ENCODE peak calls at places on chromosomes 12 and 14, in five cellular contexts. Z, B, P, Y and H are unnamed samples.

GRCh38 chr12:123960029-123960428 is 12.6 kb downstream of the CCDC92 start:
- DNase-seq in Y (no peak), B (no peak), P (no peak), Z (no peak), H (no peak)

GRCh38 chr12:122880668-122881067 is 15.3 kb downstream of the VPS37B start:
- DNase-seq in B (peak), P (peak), Y (peak), Z (peak), H (peak)

GRCh38 chr14:55451398-55451797 is 11.0 kb upstream of the TBPL2 start:
- DNase-seq in Z (no peak), Y (peak), B (no peak), P (no peak), H (no peak)

GRCh38 chr12:116879509-116880212 is 1.6 kb downstream of the HRK start:
- DNase-seq in B (no peak), Z (peak), Y (no peak), P (no peak), H (no peak)

GRCh38 chr14:53963491-53964227 is 7.0 kb upstream of the BMP4 start:
- DNase-seq in P (peak), Z (no peak), B (peak), Y (no peak), H (no peak)

GRCh38 chr12:116780942-116781341 is 42.8 kb downstream of the RNFT2 start:
- DNase-seq in Y (no peak), P (no peak), Z (no peak), B (no peak), H (no peak)

GRCh38 chr14:69044965-69045555 is 66.0 kb upstream of the ACTN1 start:
- DNase-seq in P (peak), B (no peak), Z (no peak), Y (peak), H (peak)

GRCh38 chr14:69880851-69881250 is 1.6 kb downstream of the SMOC1 start:
- DNase-seq in B (no peak), Y (no peak), P (no peak), Z (no peak), H (no peak)

GRCh38 chr14:73680821-73681220 is 33.4 kb downstream of the PNMA1 start:
- DNase-seq in B (no peak), P (no peak), Y (no peak), Z (no peak), H (no peak)

GRCh38 chr14:75232597-75232996 is 46.0 kb upstream of the FOS start:
- DNase-seq in Y (no peak), Z (peak), P (no peak), B (peak), H (no peak)

GRCh38 chr14:100423421-100424010 is 100.4 kb downstream of the SLC25A47 start:
- DNase-seq in Y (no peak), P (no peak), B (no peak), Z (no peak), H (no peak)

GRCh38 chr12:91180577-91180976 is 2.0 kb downstream of the DCN start:
- DNase-seq in Y (peak), Z (no peak), P (peak), B (no peak), H (no peak)

GRCh38 chr12:119006749-119007148 is 25.4 kb downstream of the SRRM4 start:
- DNase-seq in P (no peak), Y (no peak), B (peak), Z (no peak), H (no peak)

GRCh38 chr12:52010152-52010622 is 3.4 kb downstream of the TAMALIN start:
- DNase-seq in B (peak), Y (peak), Z (no peak), P (peak), H (peak)

GRCh38 chr12:94534761-94535613 is 75.3 kb upstream of the CEP83 start:
- DNase-seq in P (no peak), Z (no peak), B (no peak), Y (no peak), H (no peak)

GRCh38 chr14:91424813-91425719 is 7.4 kb upstream of the CCDC88C start:
- DNase-seq in Y (no peak), P (no peak), Z (no peak), B (no peak), H (no peak)

GRCh38 chr14:55605793-55606192 is 25.8 kb downstream of the KTN1 start:
- DNase-seq in B (peak), Z (no peak), Y (no peak), P (peak), H (no peak)

GRCh38 chr12:81759215-81759991 is at the start of gene PPFIA2:
- DNase-seq in Z (no peak), B (peak), P (peak), Y (peak), H (no peak)

GRCh38 chr14:85437143-85437542 is 92.8 kb upstream of the FLRT2 start:
- DNase-seq in P (peak), Y (peak), B (peak), Z (no peak), H (peak)

GRCh38 chr12:14999421-15000047 is 26.7 kb downstream of the PDE6H start:
- DNase-seq in B (no peak), P (peak), Y (no peak), Z (no peak), H (no peak)

GRCh38 chr12:13345722-13346121 is 149.2 kb downstream of the EMP1 start:
- DNase-seq in B (no peak), Y (no peak), Z (no peak), P (no peak), H (no peak)

GRCh38 chr12:73210574-73211204 is 938.5 kb downstream of the TRHDE start:
- DNase-seq in Z (no peak), Y (no peak), P (no peak), B (no peak), H (no peak)

GRCh38 chr14:44657688-44658388 is 150.8 kb upstream of the FSCB start:
- DNase-seq in Z (no peak), B (peak), P (peak), Y (peak), H (no peak)

GRCh38 chr14:21476526-21476924 is 234 bp downstream of the RAB2B start:
- DNase-seq in Z (no peak), B (no peak), P (peak), Y (no peak), H (no peak)

GRCh38 chr12:119328111-119328510 is 6.4 kb upstream of the CCDC60 start:
- DNase-seq in B (peak), Y (no peak), P (no peak), Z (no peak), H (no peak)

GRCh38 chr12:132344181-132344580 is 14.8 kb upstream of the GALNT9 start:
- DNase-seq in Y (no peak), P (no peak), Z (no peak), B (no peak), H (no peak)

GRCh38 chr12:31519525-31519924 is 71.4 kb downstream of the DENND5B start:
- DNase-seq in Y (no peak), B (no peak), P (no peak), Z (no peak), H (no peak)

GRCh38 chr12:116520801-116521471 is 38.2 kb upstream of the MAP1LC3B2 start:
- DNase-seq in B (peak), Z (no peak), P (peak), Y (peak), H (no peak)

GRCh38 chr14:65002586-65003210 is 16.0 kb downstream of the FNTB start:
- DNase-seq in B (no peak), Y (peak), P (peak), Z (no peak), H (peak)

GRCh38 chr14:37036669-37037341 is 135.6 kb downstream of the SLC25A21 start:
- DNase-seq in Y (peak), Z (no peak), B (no peak), P (peak), H (no peak)

GRCh38 chr12:2891240-2892053 is 756 bp downstream of the TULP3 start:
- DNase-seq in B (peak), Y (peak), Z (peak), P (peak), H (peak)

GRCh38 chr14:20418501-20418909 is 5.2 kb upstream of the TEP1 start:
- DNase-seq in Z (no peak), B (no peak), Y (no peak), P (no peak), H (no peak)

GRCh38 chr14:25042362-25043299 is 7.3 kb downstream of the STXBP6 start:
- DNase-seq in B (peak), Y (peak), Z (no peak), P (peak), H (no peak)

GRCh38 chr12:104555650-104556049 is 98.9 kb downstream of the CHST11 start:
- DNase-seq in B (no peak), Z (no peak), P (no peak), Y (no peak), H (no peak)

GRCh38 chr14:64410084-64410774 is 22.1 kb downstream of the MTHFD1 start:
- DNase-seq in Z (no peak), B (peak), Y (peak), P (peak), H (no peak)

GRCh38 chr14:61247935-61248334 is 33.2 kb downstream of the TMEM30B start:
- DNase-seq in Y (peak), B (no peak), P (peak), Z (no peak), H (no peak)

GRCh38 chr12:132075026-132075713 is 68.9 kb downstream of the DDX51 start:
- DNase-seq in B (no peak), Z (no peak), P (no peak), Y (no peak), H (no peak)

GRCh38 chr12:6206327-6206726 is 6.1 kb downstream of the CD9 start:
- DNase-seq in P (no peak), B (no peak), Z (no peak), Y (no peak), H (no peak)

GRCh38 chr12:6204533-6205143 is 4.4 kb downstream of the CD9 start:
- DNase-seq in B (no peak), Y (no peak), P (no peak), Z (peak), H (no peak)

GRCh38 chr12:6205144-6205539 is 4.9 kb downstream of the CD9 start:
- DNase-seq in B (peak), Z (no peak), P (no peak), Y (no peak), H (no peak)

GRCh38 chr12:6207254-6207942 is 7.2 kb downstream of the CD9 start:
- DNase-seq in B (no peak), P (no peak), Y (no peak), Z (no peak), H (peak)

GRCh38 chr12:6205761-6206160 is 5.6 kb downstream of the CD9 start:
- DNase-seq in P (no peak), Y (no peak), B (no peak), Z (no peak), H (no peak)
- H3K4me2 ChIP-seq in P (peak), Y (no peak), B (no peak), Z (no peak), H (no peak)

DNA sequence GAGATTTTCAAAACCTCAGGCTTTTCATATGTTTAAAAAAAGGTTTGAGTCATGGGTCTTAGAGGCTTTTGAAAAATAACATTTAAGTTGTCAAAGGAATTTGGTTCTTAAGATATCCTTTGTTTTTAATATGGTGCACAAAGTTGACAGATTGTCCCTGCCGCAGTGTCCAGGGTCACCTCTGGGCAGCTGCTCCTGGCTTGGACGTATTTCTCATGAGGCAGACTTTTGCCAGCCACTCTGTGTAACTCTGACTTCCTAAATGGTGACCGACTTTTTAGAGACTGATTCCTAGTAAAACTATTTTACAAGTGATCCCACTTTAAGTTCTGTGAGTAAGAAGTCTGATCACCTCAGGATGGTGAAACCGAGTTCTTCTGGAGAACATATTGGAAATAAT is 27.5 kb downstream of the XRCC3 start:
- DNase-seq in Y (no peak), Z (no peak), B (no peak), P (no peak), H (no peak)
- H3K4me2 ChIP-seq in Y (no peak), Z (no peak), B (no peak), P (no peak), H (no peak)

DNA sequence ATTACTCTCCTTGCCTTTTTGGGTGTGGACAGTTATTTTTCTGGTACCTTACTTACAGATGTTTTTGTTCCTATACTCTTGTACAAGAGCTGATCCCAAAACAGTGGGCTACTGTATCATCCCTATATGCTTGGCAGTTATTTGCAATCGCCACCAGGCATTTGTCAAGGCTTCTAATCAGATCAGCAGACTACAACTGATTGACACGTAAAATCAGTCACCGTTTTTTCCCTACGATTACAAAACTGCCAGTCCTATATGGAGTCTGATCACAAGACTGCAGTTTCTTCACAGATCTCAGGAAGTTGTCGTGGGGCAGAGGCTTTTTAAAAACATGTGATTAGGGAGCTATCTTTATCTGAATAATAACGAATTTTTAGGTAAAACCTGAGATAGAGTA is 1.3 kb downstream of the LYSET start:
- DNase-seq in Y (no peak), P (no peak), B (no peak), Z (no peak), H (no peak)
- H3K4me2 ChIP-seq in Y (no peak), P (no peak), B (no peak), Z (peak), H (peak)

GRCh38 chr14:104794099-104794498 is 1.4 kb downstream of the AKT1 start:
- DNase-seq in P (peak), B (peak), Y (peak), Z (peak), H (peak)
- H3K4me2 ChIP-seq in P (peak), B (peak), Y (peak), Z (peak), H (peak)